ENCODE peak calls at places on chromosomes 4 and X, in five cellular contexts. H is GM12878, S is H1, K is K562, X is HepG2. U is an unnamed sample.

GRCh38 chr4:183342541-183343533 is 20.6 kb upstream of the CLDN24 start:
- DNase-seq in H (no peak), S (no peak), K (no peak), X (no peak), U (peak)

GRCh38 chrX:29948653-29949052 is 266.7 kb upstream of the MAGEB2 start:
- DNase-seq in H (no peak), S (no peak), K (no peak), X (no peak), U (no peak)

GRCh38 chrX:76253432-76253831 is 80.6 kb downstream of the PBDC1 start:
- DNase-seq in H (peak), S (no peak), K (peak), X (peak), U (peak)

GRCh38 chrX:39764441-39764914 is 333.3 kb downstream of the BCOR start:
- DNase-seq in H (no peak), S (no peak), K (no peak), X (no peak), U (no peak)

GRCh38 chrX:53312946-53313745 is 31.8 kb upstream of the IQSEC2 start:
- DNase-seq in H (peak), S (peak), K (peak), X (peak), U (peak)

GRCh38 chr4:159451006-159451405 is 348.1 kb downstream of the RAPGEF2 start:
- DNase-seq in H (no peak), S (no peak), K (no peak), X (no peak), U (no peak)

GRCh38 chrX:55111578-55112254 is 22.9 kb downstream of the PAGE2 start:
- DNase-seq in H (no peak), S (no peak), K (no peak), X (peak), U (no peak)

GRCh38 chr4:183816882-183817509 is 88.1 kb upstream of the STOX2 start:
- DNase-seq in H (no peak), S (no peak), K (no peak), X (no peak), U (no peak)

GRCh38 chr4:125891597-125892258 is 577.0 kb downstream of the FAT4 start:
- DNase-seq in H (no peak), S (no peak), K (no peak), X (no peak), U (no peak)

GRCh38 chr4:178577933-178578332 is 1135.7 kb upstream of the AGA start:
- DNase-seq in H (no peak), S (no peak), K (no peak), X (peak), U (peak)

GRCh38 chr4:138972956-138973819 is 42.4 kb upstream of the NOCT start:
- DNase-seq in H (no peak), S (peak), K (peak), X (no peak), U (no peak)

GRCh38 chrX:47749185-47749967 is 87.3 kb upstream of the ZNF81 start:
- DNase-seq in H (no peak), S (no peak), K (no peak), X (no peak), U (no peak)

GRCh38 chrX:150688911-150689451 is 4.2 kb upstream of the MTMR1 start:
- DNase-seq in H (no peak), S (no peak), K (no peak), X (peak), U (no peak)

GRCh38 chr4:114043116-114043515 is 63.7 kb upstream of the ARSJ start:
- DNase-seq in H (no peak), S (no peak), K (no peak), X (no peak), U (no peak)

GRCh38 chr4:955931-956381 is 17.4 kb downstream of the DGKQ start:
- DNase-seq in H (no peak), S (no peak), K (no peak), X (no peak), U (peak)

GRCh38 chr4:31290836-31291235 is 570.7 kb downstream of the PCDH7 start:
- DNase-seq in H (peak), S (peak), K (no peak), X (no peak), U (no peak)

GRCh38 chr4:152340818-152341217 is 195.1 kb downstream of the FBXW7 start:
- DNase-seq in H (no peak), S (no peak), K (no peak), X (no peak), U (no peak)

GRCh38 chrX:101057095-101057714 is 5.3 kb upstream of the TRMT2B start:
- DNase-seq in H (peak), S (no peak), K (peak), X (no peak), U (no peak)

GRCh38 chr4:127732623-127733199 is 2.5 kb downstream of the SLC25A31 start:
- DNase-seq in H (peak), S (no peak), K (peak), X (peak), U (peak)

GRCh38 chr4:183142566-183143545 is 43.8 kb downstream of the WWC2 start:
- DNase-seq in H (no peak), S (no peak), K (no peak), X (no peak), U (peak)

GRCh38 chr4:105022811-105023667 is 123.6 kb upstream of the TET2 start:
- DNase-seq in H (no peak), S (no peak), K (peak), X (no peak), U (no peak)

GRCh38 chr4:85886665-85887064 is 411.7 kb downstream of the ARHGAP24 start:
- DNase-seq in H (no peak), S (no peak), K (no peak), X (no peak), U (no peak)

GRCh38 chr4:6507345-6507744 is 34.9 kb upstream of the PPP2R2C start:
- DNase-seq in H (no peak), S (no peak), K (no peak), X (no peak), U (no peak)

GRCh38 chr4:138864961-138865720 is 150.4 kb upstream of the NOCT start:
- DNase-seq in H (no peak), S (no peak), K (no peak), X (no peak), U (no peak)

GRCh38 chrX:41010188-41010846 is 74.9 kb upstream of the USP9X start:
- DNase-seq in H (no peak), S (peak), K (peak), X (peak), U (peak)

GRCh38 chr4:141575884-141576283 is 60.5 kb upstream of the IL15 start:
- DNase-seq in H (no peak), S (no peak), K (no peak), X (no peak), U (no peak)

GRCh38 chr4:20367446-20367845 is 115.7 kb downstream of the SLIT2 start:
- DNase-seq in H (no peak), S (no peak), K (no peak), X (no peak), U (no peak)

GRCh38 chr4:20376070-20376469 is 124.4 kb downstream of the SLIT2 start:
- DNase-seq in H (no peak), S (no peak), K (no peak), X (no peak), U (no peak)

GRCh38 chr4:20368926-20369325 is 117.2 kb downstream of the SLIT2 start:
- DNase-seq in H (no peak), S (no peak), K (no peak), X (no peak), U (no peak)

GRCh38 chr4:20364969-20365368 is 113.3 kb downstream of the SLIT2 start:
- DNase-seq in H (no peak), S (no peak), K (no peak), X (no peak), U (no peak)

GRCh38 chr4:20370284-20370683 is 118.6 kb downstream of the SLIT2 start:
- DNase-seq in H (no peak), S (no peak), K (no peak), X (no peak), U (no peak)
- TF ChIP-seq RFX5 in H (no peak), S (no peak), K (no peak), X (no peak), U (no peak)

GRCh38 chr4:16733509-16733908 is 164.9 kb downstream of the LDB2 start:
- DNase-seq in H (no peak), S (no peak), K (no peak), X (no peak), U (no peak)

GRCh38 chr4:16731776-16732380 is 166.6 kb downstream of the LDB2 start:
- DNase-seq in H (no peak), S (no peak), K (no peak), X (no peak), U (no peak)

GRCh38 chr4:16732741-16733140 is 165.7 kb downstream of the LDB2 start:
- DNase-seq in H (no peak), S (no peak), K (no peak), X (no peak), U (no peak)

GRCh38 chr4:16729361-16729760 is 169.1 kb downstream of the LDB2 start:
- DNase-seq in H (no peak), S (no peak), K (no peak), X (no peak), U (no peak)

DNA sequence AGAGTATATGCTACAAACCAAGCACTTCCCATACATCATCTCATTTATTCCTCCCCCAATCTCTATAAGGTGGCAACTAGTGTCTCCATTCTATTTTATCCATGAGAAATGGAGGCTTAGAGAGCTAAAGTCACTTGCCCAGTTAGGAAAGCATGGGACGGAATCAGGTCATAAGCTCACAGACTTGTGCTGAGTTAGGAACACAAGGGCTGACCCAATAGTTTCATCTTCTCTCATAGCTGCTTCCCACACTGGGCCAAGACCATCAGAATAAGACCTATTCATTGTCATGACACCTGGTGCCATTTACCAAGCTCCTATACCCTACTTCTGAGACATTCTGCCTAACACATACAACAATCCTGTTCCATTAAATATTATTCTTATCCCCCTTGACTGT is 167.9 kb downstream of the LDB2 start:
- DNase-seq in H (no peak), S (no peak), K (no peak), X (no peak), U (no peak)
- TF ChIP-seq JUND in H (no peak), S (no peak), K (no peak), X (no peak), U (no peak)

DNA sequence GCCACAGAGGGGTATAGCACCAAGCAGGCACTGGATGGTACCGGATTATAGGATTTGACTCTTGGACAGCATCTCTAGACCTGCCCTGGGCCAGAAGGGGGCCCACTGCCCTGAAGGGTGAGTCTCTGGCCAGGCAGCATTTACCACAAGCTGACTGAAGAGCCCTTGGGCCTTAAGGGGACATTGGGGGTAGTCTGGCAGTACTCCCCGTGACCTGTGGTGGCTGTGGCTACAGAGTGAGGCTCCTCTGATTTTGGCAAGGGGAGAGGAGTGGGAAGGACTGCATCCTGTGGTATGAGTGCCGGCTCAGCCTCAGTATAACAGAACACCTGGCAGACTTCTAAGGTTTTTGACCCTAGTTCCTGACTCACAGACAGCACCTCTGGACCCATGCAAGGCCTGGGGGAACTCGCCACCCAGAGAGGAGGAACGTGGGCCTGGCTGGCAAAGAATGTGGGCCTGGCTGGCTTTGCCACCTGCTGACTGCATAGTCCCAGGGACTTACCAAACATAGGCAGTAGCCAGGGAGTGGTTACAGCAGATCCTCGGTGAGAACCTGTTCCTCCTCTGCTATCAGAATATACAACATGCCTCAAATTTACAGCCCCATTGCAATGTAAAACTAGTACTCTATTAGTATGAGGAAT is 48.1 kb downstream of the ABCB7 start:
- DNase-seq in H (no peak), S (no peak), K (no peak), X (no peak), U (no peak)
- TF ChIP-seq RFX5 in H (no peak), S (no peak), K (no peak), X (no peak), U (no peak)

DNA sequence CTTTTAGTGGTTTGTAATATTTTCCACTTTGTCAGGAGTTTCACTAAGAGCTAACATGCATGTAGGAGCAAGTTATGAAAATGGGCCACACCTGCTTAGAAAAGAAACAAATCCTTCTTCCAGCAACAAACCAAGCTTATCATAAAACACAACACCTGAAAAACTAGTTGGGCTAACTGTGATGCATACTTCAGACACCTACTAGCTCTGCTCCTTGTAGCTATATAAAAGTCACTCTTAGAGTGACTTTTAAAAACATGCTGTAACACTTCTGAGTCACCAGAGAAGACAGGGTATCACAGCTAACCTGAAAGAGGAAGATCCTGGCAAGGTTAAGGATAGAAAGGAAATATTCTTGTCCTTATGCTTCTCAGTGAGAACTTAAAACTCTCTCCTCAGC is 3.6 kb upstream of the SLAIN2 start:
- DNase-seq in H (no peak), S (no peak), K (no peak), X (no peak), U (no peak)
- TF ChIP-seq JUND in H (no peak), S (no peak), K (peak), X (no peak), U (no peak)

U was measured in SK-N-SH.